ENCODE peak calls at places on chromosomes 5 and 9, in five cellular contexts. S is LNCaP clone FGC; N is nephron progenitor cell; G is foreskin fibroblast; X is CD4-positive, alpha-beta T cell. J is an unnamed sample.

GRCh38 chr5:119328753-119329602 is 26.8 kb upstream of the TNFAIP8 start:
- DNase-seq in S (peak; percentile 84), X (peak; percentile 79), N (no peak), G (peak; percentile 81), J (no peak)

GRCh38 chr9:120708526-120709224 is 5.6 kb downstream of the MEGF9 start:
- DNase-seq in X (no peak), S (no peak), G (peak; percentile 89), N (no peak), J (no peak)

GRCh38 chr9:121551985-121552753 is 52.5 kb upstream of the GGTA1 start:
- DNase-seq in S (no peak), G (no peak), X (no peak), N (no peak), J (no peak)

GRCh38 chr9:87546704-87547103 is 49.0 kb downstream of the DAPK1 start:
- DNase-seq in N (no peak), X (no peak), S (no peak), G (peak; percentile 17), J (no peak)

GRCh38 chr5:176601901-176602300 is 8.1 kb downstream of the GPRIN1 start:
- DNase-seq in S (no peak), G (no peak), X (no peak), N (no peak), J (no peak)

GRCh38 chr9:92709240-92709639 is 39.3 kb upstream of the IPPK start:
- DNase-seq in N (no peak), X (no peak), S (no peak), G (no peak), J (no peak)

GRCh38 chr5:108743344-108743743 is 4.4 kb upstream of the FER start:
- DNase-seq in G (no peak), X (no peak), N (no peak), S (no peak), J (no peak)

GRCh38 chr5:32679218-32679617 is 31.9 kb upstream of the NPR3 start:
- DNase-seq in X (no peak), N (no peak), G (peak; percentile 36), S (no peak), J (no peak)

GRCh38 chr5:149549461-149550266 is 1.6 kb downstream of the CSNK1A1 start:
- DNase-seq in S (no peak), X (peak; percentile 18), N (peak; percentile 30), G (peak; percentile 71), J (peak; percentile 18)

GRCh38 chr9:127173063-127173462 is 50.6 kb upstream of the ANGPTL2 start:
- DNase-seq in N (no peak), G (no peak), X (no peak), S (no peak), J (no peak)

GRCh38 chr5:16754621-16755020 is 137.8 kb upstream of the RETREG1 start:
- DNase-seq in N (peak; percentile 44), X (no peak), G (no peak), S (no peak), J (no peak)

GRCh38 chr5:72268753-72269410 is 51.2 kb downstream of the MRPS27 start:
- DNase-seq in X (peak; percentile 4), G (peak; percentile 72), S (no peak), N (peak; percentile 50), J (peak; percentile 61)

GRCh38 chr9:135995816-135996215 is 34.6 kb upstream of the UBAC1 start:
- DNase-seq in S (no peak), X (no peak), G (no peak), N (no peak), J (no peak)

GRCh38 chr9:21873540-21874221 is 71.2 kb downstream of the MTAP start:
- DNase-seq in N (no peak), X (no peak), S (no peak), G (peak; percentile 20), J (no peak)

GRCh38 chr9:93321220-93321610 is 130.3 kb upstream of the FAM120A start:
- DNase-seq in N (no peak), S (no peak), X (no peak), G (no peak), J (no peak)

GRCh38 chr5:82812575-82812974 is 264.6 kb downstream of the TMEM167A start:
- DNase-seq in X (no peak), G (peak; percentile 19), S (no peak), N (no peak), J (no peak)

GRCh38 chr9:37430841-37431597 is 8.5 kb downstream of the GRHPR start:
- DNase-seq in S (no peak), N (no peak), X (no peak), G (peak; percentile 38), J (no peak)

GRCh38 chr5:173648308-173648866 is 31.9 kb upstream of the BOD1 start:
- DNase-seq in S (no peak), X (no peak), N (no peak), G (no peak), J (no peak)

GRCh38 chr5:168612123-168612522 is 33.0 kb upstream of the PANK3 start:
- DNase-seq in G (no peak), N (no peak), X (no peak), S (no peak), J (no peak)

GRCh38 chr9:126861707-126862460 is 1.4 kb downstream of the ZBTB34 start:
- DNase-seq in G (peak; percentile 88), N (no peak), X (no peak), S (no peak), J (no peak)

GRCh38 chr9:106066937-106067545 is 372.7 kb downstream of the TMEM38B start:
- DNase-seq in X (no peak), S (no peak), G (no peak), N (no peak), J (no peak)

DNA sequence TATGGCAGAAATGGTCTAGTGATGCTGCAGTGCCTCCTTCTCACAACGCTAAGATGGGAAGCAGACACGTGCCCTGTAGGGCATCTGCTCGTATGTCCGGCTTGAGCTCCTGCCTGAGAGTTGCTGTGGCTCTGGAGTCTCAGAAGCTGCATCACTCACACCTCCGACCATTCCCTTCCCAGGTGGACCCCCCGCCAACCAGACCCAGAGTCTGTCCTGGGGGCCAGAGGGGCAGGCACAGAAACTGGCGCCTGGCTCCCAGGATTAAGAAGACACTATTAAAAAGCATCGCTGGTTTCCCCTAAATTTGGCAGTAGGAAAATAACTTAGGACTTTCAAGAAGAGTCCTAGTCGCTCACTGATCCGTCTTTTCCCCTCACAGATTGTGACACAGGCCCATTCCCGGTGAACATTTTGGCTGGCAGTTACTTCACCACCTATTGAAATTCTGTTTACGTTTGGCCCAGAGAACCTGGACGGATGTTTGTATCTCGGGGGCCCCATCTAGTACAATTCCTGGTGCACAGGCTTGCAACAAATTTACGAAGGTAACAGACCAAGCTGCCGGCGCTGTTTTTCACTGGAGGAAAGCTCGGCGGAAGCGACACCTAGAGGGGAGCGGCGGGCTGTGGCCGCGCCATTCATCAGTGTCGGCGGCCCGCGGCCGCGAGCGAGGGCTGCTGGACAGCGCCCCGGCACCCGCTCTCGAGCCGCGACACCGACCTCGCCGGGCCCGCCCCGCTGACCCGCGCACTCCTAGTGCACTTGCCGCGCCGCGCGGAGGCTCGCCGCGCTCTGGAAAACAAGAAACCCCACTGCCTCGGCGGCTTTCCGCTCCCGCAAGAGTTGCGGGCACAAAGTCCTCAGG is 1.6 kb downstream of the FSTL4 start:
- DNase-seq in G (peak; percentile 60), S (peak; percentile 36), X (no peak), N (peak; percentile 88), J (peak; percentile 81)
- TF ChIP-seq CTCF in G (peak; percentile 28), S (peak; percentile 89), X (peak; percentile 18), N (peak; percentile 39), J (no peak)

DNA sequence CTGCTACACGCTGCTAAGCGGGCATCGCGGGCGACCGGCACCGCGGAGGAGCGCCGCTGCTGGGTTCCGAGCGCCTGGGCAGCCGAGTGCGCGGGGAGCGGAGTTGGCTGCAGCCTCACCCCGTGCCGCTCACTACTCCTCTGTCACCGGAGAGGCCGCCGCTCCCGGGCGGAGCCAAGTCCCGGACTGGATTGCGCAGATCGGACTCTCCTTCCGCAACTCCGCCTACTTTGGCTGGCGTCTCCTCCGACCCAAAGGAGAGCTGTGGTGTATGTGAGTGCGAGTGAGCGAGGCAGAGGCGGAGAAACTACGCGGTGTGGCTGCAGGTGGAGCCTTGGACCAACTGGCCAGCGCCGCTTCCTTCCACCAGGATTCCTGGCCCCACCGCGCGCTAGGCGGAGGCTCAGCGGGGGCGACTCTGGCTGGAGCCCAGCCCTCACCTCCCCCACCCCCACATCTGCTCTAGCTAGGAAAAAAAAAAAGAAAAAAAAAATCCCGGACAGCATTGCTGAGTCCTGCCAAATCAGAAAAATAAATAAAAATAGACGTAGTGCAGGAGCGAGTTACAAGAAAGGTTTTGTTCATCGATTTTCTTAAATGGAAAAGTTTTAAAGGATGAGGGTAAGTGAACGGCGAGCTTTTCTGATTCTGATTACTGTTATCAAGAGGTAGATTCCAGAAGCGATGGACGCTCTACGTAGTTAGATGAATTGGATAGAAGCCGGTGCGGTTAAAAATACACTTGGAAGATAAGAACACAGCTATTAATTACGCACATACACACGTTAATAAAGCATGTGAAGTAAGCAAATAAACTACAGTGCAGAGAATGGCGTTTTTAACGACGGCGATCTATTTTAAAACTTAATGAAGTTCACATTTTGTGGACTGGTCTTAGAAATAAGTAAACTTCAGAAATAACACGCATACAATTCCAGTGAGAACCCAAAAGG is at the start of gene SEMA6A:
- DNase-seq in X (peak; percentile 4), S (peak; percentile 84), N (peak; percentile 94), G (peak; percentile 96), J (peak; percentile 99)
- TF ChIP-seq CTCF in X (no peak), S (peak; percentile 20), N (no peak), G (no peak), J (peak; percentile 34)

GRCh38 chr5:9098990-9099389 is 446.9 kb downstream of the SEMA5A start:
- DNase-seq in G (peak; percentile 8), N (no peak), S (no peak), X (no peak), J (no peak)

GRCh38 chr5:9094582-9094981 is 451.3 kb downstream of the SEMA5A start:
- DNase-seq in X (no peak), G (peak; percentile 73), N (no peak), S (no peak), J (no peak)

GRCh38 chr5:9104576-9105339 is 441.1 kb downstream of the SEMA5A start:
- DNase-seq in X (no peak), G (peak; percentile 54), N (no peak), S (no peak), J (no peak)

DNA sequence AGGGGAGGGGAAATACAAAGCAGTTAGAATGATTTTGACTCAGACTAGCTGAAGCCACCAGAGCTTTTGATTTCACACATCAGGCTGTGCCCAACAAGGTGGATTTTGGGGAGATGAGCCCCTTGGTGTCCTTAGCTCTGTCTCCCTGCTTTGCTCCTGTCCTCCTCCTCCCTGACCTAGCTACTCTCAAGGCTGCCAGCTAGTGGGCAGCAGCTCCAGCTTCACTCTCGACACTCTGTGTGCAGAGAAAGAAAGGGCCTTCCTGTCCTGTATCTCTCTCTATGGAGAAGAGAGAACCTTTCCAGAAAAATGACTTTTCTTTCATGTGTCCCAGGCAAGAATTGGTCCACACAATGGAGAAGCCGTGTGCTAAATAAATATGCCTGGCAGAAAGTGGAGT is 446.2 kb downstream of the SEMA5A start:
- DNase-seq in G (no peak), N (no peak), S (no peak), X (no peak), J (no peak)
- TF ChIP-seq CTCF in G (no peak), N (no peak), S (no peak), X (no peak), J (no peak)

DNA sequence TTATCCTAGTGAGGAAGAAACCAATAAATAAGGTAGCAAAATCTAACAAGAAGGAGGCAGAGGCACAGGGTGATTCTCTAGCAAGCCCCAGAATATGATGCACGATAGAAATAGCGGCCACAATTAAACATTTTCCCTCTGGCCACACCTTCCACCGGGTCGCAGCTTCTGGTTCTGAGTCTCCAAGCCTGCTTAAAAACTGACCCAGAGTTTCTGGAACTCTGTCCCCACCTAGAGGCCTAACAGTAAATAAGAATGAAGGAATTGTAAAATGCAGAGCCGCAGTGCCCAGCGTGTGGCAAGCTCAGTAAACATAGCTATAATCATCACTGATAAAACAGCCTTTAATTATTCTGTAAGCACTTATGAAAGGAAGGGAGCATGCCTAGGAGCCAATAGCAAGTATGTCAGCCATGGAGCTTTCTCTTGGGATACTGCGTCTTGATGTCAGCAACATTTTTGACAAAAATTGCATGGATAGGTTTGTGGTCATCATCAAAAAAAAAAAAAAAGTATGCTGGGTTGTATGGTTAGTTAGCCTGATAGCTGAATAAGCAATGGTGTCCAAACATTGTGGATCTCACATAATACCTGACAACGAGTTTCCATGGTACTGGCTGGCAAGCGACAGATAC is 465.5 kb downstream of the DNAH5 start:
- DNase-seq in X (no peak), N (peak; percentile 31), G (no peak), S (peak; percentile 35), J (peak; percentile 47)
- TF ChIP-seq CTCF in X (no peak), N (peak; percentile 65), G (peak; percentile 23), S (peak; percentile 80), J (peak; percentile 65)